ENCODE peak calls at places on chromosomes 4 and X, in seven cellular contexts. R is fibroblast of lung, H is tibial nerve, C is psoas muscle, X is mesendoderm, P is aorta, O is ascending aorta. Q is an unnamed sample.
A peak's percentile ranks its signal among the peaks of the same experiment; 100 is the strongest.

GRCh38 chrX:150752124-150752523 is 58.9 kb downstream of the MTMR1 start:
- DNase-seq in R (no peak), H (no peak), C (no peak), X (no peak), P (no peak), O (no peak), Q (no peak)

GRCh38 chrX:69027181-69028005 is 137.9 kb downstream of the PJA1 start:
- DNase-seq in R (peak; percentile 83), H (no peak), C (no peak), X (no peak), P (no peak), O (no peak), Q (no peak)

GRCh38 chr4:1239141-1239948 is 9.6 kb downstream of the CTBP1 start:
- DNase-seq in R (no peak), H (peak; percentile 7), C (peak; percentile 37), X (no peak), P (no peak), O (no peak), Q (peak; percentile 13)

GRCh38 chr4:2243682-2244380 is 1.9 kb upstream of the HAUS3 start:
- DNase-seq in R (peak; percentile 58), H (no peak), C (peak; percentile 58), X (peak; percentile 44), P (peak; percentile 81), O (no peak), Q (peak; percentile 69)

GRCh38 chr4:23930750-23931488 is 41.1 kb upstream of the PPARGC1A start:
- DNase-seq in R (peak; percentile 63), H (peak; percentile 16), C (peak; percentile 87), X (peak; percentile 11), P (peak; percentile 74), O (peak; percentile 18), Q (peak; percentile 87)

GRCh38 chr4:48906283-48907173 is at the start of gene OCIAD2:
- DNase-seq in R (peak; percentile 39), H (no peak), C (peak; percentile 47), X (peak; percentile 90), P (peak; percentile 77), O (peak; percentile 22), Q (peak; percentile 63)

GRCh38 chr4:145920205-145920604 is 18.4 kb downstream of the ZNF827 start:
- DNase-seq in R (peak; percentile 94), H (no peak), C (no peak), X (no peak), P (peak; percentile 57), O (no peak), Q (no peak)

GRCh38 chr4:169963998-169964397 is 62.2 kb downstream of the MFAP3L start:
- DNase-seq in R (no peak), H (no peak), C (no peak), X (no peak), P (no peak), O (no peak), Q (no peak)

GRCh38 chrX:9134341-9134740 is 100.4 kb upstream of the FAM9B start:
- DNase-seq in R (no peak), H (no peak), C (no peak), X (no peak), P (no peak), O (no peak), Q (no peak)

GRCh38 chr4:79700356-79700755 is 292.3 kb upstream of the GK2 start:
- DNase-seq in R (no peak), H (no peak), C (no peak), X (no peak), P (no peak), O (no peak), Q (no peak)

GRCh38 chr4:3501126-3501824 is 30.9 kb downstream of the LRPAP1 start:
- DNase-seq in R (no peak), H (no peak), C (no peak), X (no peak), P (no peak), O (no peak), Q (no peak)

GRCh38 chr4:3500634-3501101 is 31.6 kb downstream of the LRPAP1 start:
- DNase-seq in R (no peak), H (no peak), C (no peak), X (no peak), P (no peak), O (no peak), Q (peak; percentile 67)

GRCh38 chr4:3505231-3505630 is 27.0 kb downstream of the LRPAP1 start:
- DNase-seq in R (no peak), H (no peak), C (no peak), X (no peak), P (no peak), O (no peak), Q (no peak)

GRCh38 chr4:3501825-3502425 is 30.3 kb downstream of the LRPAP1 start:
- DNase-seq in R (no peak), H (no peak), C (no peak), X (no peak), P (no peak), O (no peak), Q (no peak)

DNA sequence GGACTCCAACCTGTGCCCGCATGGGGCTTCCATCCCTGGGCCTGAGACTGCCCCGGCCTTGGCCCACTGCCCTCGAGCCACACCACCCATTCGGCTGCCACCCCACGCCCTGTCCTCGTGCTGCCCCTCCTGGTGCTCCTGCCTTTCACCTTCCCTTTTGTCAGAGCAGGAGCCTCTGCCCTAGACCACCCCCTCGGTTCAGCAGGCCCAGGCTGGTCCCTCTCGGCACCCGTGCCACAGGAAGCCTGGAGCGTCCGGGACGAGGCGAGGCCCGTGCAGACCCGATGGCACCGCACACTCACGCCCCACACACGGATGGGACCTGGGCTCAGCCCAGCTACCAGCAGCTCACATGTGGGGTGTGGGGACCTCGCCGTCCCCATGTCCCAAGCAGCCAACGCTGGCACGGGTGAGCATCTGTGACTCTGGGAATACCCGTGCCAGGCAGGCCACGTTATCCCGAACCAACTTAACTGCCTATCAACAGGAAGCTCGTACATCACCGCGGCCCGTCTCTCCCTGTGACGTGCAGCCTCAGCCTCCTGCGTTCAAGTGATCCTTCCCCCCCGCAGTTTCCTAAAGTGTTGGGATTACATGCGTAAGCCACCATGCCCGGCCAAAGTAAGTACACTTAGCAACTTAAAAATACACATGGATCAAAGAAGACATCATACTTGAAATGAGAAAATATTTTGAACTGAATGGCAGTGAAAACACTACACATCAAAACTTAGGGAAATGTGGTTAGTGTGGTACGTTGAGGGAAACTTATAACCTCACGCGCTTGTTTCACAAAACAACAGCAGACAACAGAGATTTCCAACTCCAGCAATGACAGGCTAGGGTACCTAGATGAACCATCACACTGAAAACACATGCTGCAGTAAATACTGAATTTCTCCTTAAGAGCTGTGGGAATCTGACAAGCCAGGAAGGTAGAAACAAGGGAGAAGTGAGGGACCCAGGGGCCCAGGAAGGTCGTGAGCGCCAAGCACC is 29.0 kb downstream of the LRPAP1 start:
- DNase-seq in R (no peak), H (no peak), C (no peak), X (no peak), P (no peak), O (no peak), Q (no peak)
- H3K36me3 ChIP-seq in R (no peaks in the 10 kb centered on the region), H (no peaks in the 10 kb centered on the region), C (peaks cover 72% of the 10 kb centered on the region), X (peaks cover under 1% of the 10 kb centered on the region), P (no peaks in the 10 kb centered on the region), O (peaks cover 40% of the 10 kb centered on the region), Q (peaks cover 15% of the 10 kb centered on the region)

DNA sequence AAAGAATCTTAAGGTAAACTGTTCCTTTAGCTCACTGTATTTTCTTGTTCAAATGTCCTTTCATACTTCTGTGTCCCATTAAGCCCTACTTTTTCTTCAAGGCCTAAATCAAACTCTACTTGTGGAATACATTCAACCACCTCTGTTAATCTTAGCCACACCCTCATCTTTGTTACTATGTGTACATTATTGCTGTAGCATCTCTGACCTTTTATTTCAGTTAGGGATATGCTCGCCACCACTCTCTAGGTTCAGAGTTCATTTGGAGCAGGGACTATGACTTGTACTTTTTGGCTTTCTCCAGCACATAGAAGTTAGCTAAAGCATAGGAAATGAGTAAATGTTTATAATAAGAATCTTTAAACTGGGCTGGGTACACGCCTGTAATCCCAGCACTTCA is 6.8 kb upstream of the PNPLA4 start:
- DNase-seq in R (no peak), H (no peak), C (no peak), X (no peak), P (no peak), O (no peak), Q (no peak)
- H3K4me1 ChIP-seq in R (no peaks in the 10 kb centered on the region), H (no peaks in the 10 kb centered on the region), C (no peaks in the 10 kb centered on the region), X (no peaks in the 10 kb centered on the region), P (no peaks in the 10 kb centered on the region), O (no peaks in the 10 kb centered on the region), Q (no peaks in the 10 kb centered on the region)

GRCh38 chr4:183287309-183287659 is 32.8 kb downstream of the CLDN22 start:
- DNase-seq in R (no peak), H (no peak), C (no peak), X (no peak), P (no peak), O (no peak), Q (no peak)
- H3K36me3 ChIP-seq in R (peaks cover 21% of the 10 kb centered on the region), H (peaks cover 7% of the 10 kb centered on the region), C (peaks cover 92% of the 10 kb centered on the region), X (peaks cover 12% of the 10 kb centered on the region), P (peaks cover 4% of the 10 kb centered on the region), O (peaks cover 50% of the 10 kb centered on the region), Q (no peaks in the 10 kb centered on the region)

GRCh38 chrX:154734101-154734781 is 16.6 kb downstream of the GAB3 start:
- DNase-seq in R (peak; percentile 83), H (no peak), C (peak; percentile 21), X (no peak), P (peak; percentile 57), O (no peak), Q (peak; percentile 17)
- H3K4me1 ChIP-seq in R (peaks cover 30% of the 10 kb centered on the region), H (peaks cover 25% of the 10 kb centered on the region), C (peaks cover 48% of the 10 kb centered on the region), X (no peaks in the 10 kb centered on the region), P (peaks cover 2% of the 10 kb centered on the region), O (peaks cover 11% of the 10 kb centered on the region), Q (peaks cover 96% of the 10 kb centered on the region)

GRCh38 chrX:78129714-78130113 is 9.7 kb downstream of the TAF9B start:
- DNase-seq in R (no peak), H (no peak), C (no peak), X (no peak), P (no peak), O (no peak), Q (no peak)
- H3K36me3 ChIP-seq in R (peaks cover 2% of the 10 kb centered on the region), H (no peaks in the 10 kb centered on the region), C (peaks cover 52% of the 10 kb centered on the region), X (no peaks in the 10 kb centered on the region), P (no peaks in the 10 kb centered on the region), O (no peaks in the 10 kb centered on the region), Q (no peaks in the 10 kb centered on the region)

GRCh38 chrX:107730298-107730655 is 45.3 kb downstream of the TSC22D3 start:
- DNase-seq in R (no peak), H (no peak), C (no peak), X (no peak), P (no peak), O (no peak), Q (no peak)
- H3K4me1 ChIP-seq in R (no peaks in the 10 kb centered on the region), H (peaks cover 24% of the 10 kb centered on the region), C (peaks cover 71% of the 10 kb centered on the region), X (no peaks in the 10 kb centered on the region), P (no peaks in the 10 kb centered on the region), O (no peaks in the 10 kb centered on the region), Q (peaks cover 94% of the 10 kb centered on the region)